ENCODE peak calls at places on chromosomes 3 and 15, in four cellular contexts. L, S, Y and F are unnamed samples.

GRCh38 chr15:44193651-44194396 is 1.2 kb downstream of the FRMD5 start:
- DNase-seq in Y (no peak), S (peak), L (no peak), F (peak)

GRCh38 chr3:107068980-107069379 is 308.3 kb upstream of the CCDC54 start:
- DNase-seq in L (peak), Y (peak), S (peak), F (peak)

GRCh38 chr15:101105059-101105851 is 146.6 kb downstream of the CHSY1 start:
- DNase-seq in Y (no peak), L (no peak), S (peak), F (no peak)

GRCh38 chr3:56131976-56132590 is 336.2 kb downstream of the ERC2 start:
- DNase-seq in L (peak), Y (peak), S (peak), F (peak)

GRCh38 chr3:188439080-188439479 is 285.1 kb downstream of the LPP start:
- DNase-seq in Y (no peak), L (no peak), S (no peak), F (no peak)

GRCh38 chr15:42836251-42836650 is 84.3 kb downstream of the TTBK2 start:
- DNase-seq in S (peak), Y (no peak), L (no peak), F (no peak)

GRCh38 chr3:168024537-168024941 is 71.2 kb downstream of the GOLIM4 start:
- DNase-seq in L (peak), Y (peak), S (peak), F (peak)

GRCh38 chr3:48661501-48662139 is 1.1 kb downstream of the CELSR3 start:
- DNase-seq in Y (no peak), S (peak), L (no peak), F (no peak)

GRCh38 chr3:168865022-168865551 is 769.4 kb upstream of the GOLIM4 start:
- DNase-seq in L (no peak), Y (no peak), S (peak), F (no peak)

GRCh38 chr15:91435108-91435507 is 335.1 kb downstream of the SV2B start:
- DNase-seq in S (no peak), L (no peak), Y (no peak), F (no peak)

GRCh38 chr15:36965561-36966342 is 134.6 kb downstream of the MEIS2 start:
- DNase-seq in Y (no peak), L (no peak), S (peak), F (no peak)

GRCh38 chr3:173911446-173911845 is 513.9 kb downstream of the NLGN1 start:
- DNase-seq in Y (no peak), S (no peak), L (no peak), F (no peak)

GRCh38 chr3:58346368-58346767 is 13.7 kb downstream of the PXK start:
- DNase-seq in L (no peak), Y (no peak), S (no peak), F (no peak)

GRCh38 chr3:169658311-169658931 is 5.1 kb downstream of the MECOM start:
- DNase-seq in Y (no peak), S (no peak), L (no peak), F (no peak)

GRCh38 chr3:14311722-14312121 is 90.7 kb upstream of the SLC6A6 start:
- DNase-seq in Y (no peak), L (no peak), S (no peak), F (no peak)

GRCh38 chr3:33658971-33659848 is 58.8 kb downstream of the CLASP2 start:
- DNase-seq in Y (no peak), S (peak), L (no peak), F (peak)

GRCh38 chr3:18868911-18869689 is 279.2 kb upstream of the KCNH8 start:
- DNase-seq in L (no peak), S (no peak), Y (no peak), F (no peak)

GRCh38 chr3:5136619-5137429 is 14.7 kb downstream of the ARL8B start:
- DNase-seq in Y (no peak), L (no peak), S (peak), F (no peak)

GRCh38 chr3:15952543-15953175 is 154.9 kb upstream of the ANKRD28 start:
- DNase-seq in L (no peak), S (peak), Y (no peak), F (no peak)

GRCh38 chr15:58494581-58494980 is 62.8 kb downstream of the LIPC start:
- DNase-seq in Y (no peak), L (no peak), S (no peak), F (no peak)

GRCh38 chr3:187211532-187212274 is 14.4 kb downstream of the RTP1 start:
- DNase-seq in L (no peak), Y (no peak), S (peak), F (no peak)

GRCh38 chr15:89857673-89858072 is 36.1 kb downstream of the AP3S2 start:
- DNase-seq in L (no peak), Y (no peak), S (no peak), F (no peak)

GRCh38 chr3:58490860-58491501 is 915 bp upstream of the KCTD6 start:
- DNase-seq in Y (no peak), L (no peak), S (no peak), F (no peak)

GRCh38 chr3:32180151-32180850 is 58.2 kb upstream of the CMTM8 start:
- DNase-seq in S (no peak), Y (no peak), L (no peak), F (no peak)

GRCh38 chr15:88727439-88727838 is 75.8 kb upstream of the ACAN start:
- DNase-seq in Y (no peak), S (no peak), L (no peak), F (no peak)

GRCh38 chr3:50473768-50474167 is 29.7 kb downstream of the CACNA2D2 start:
- DNase-seq in S (no peak), L (no peak), Y (no peak), F (no peak)

GRCh38 chr15:35580606-35581005 is 34.6 kb upstream of the DPH6 start:
- DNase-seq in S (no peak), L (no peak), Y (no peak), F (no peak)

GRCh38 chr3:61493339-61493738 is 68.0 kb upstream of the PTPRG start:
- DNase-seq in S (peak), Y (no peak), L (no peak), F (no peak)

GRCh38 chr3:19946291-19946831 is 536 bp upstream of the RAB5A start:
- DNase-seq in Y (no peak), S (peak), L (no peak), F (no peak)

GRCh38 chr3:10508235-10508618 is 2.8 kb upstream of the ATP2B2 start:
- DNase-seq in S (no peak), L (no peak), Y (no peak), F (no peak)
- H3K4me3 ChIP-seq in S (no peak), L (no peak), Y (no peak), F (no peak)

DNA sequence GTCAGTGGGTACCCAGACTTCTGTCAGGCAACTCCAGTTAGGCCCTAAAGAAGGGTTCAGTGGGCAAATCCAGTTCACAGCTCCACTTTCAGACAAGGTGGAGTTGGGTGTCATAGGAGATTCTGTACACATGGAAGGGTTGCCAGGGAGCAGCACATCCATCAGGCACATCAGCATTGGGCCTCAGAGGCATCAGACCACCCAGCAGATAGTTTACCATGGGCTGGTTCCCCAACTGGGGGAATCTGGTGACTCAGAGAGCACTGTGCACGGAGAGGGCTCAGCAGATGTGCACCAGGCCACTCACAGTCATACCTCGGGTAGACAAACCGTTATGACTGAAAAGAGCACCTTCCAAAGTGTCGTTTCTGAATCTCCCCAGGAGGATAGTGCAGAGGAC is 27.2 kb downstream of the SYNM start:
- DNase-seq in S (no peak), Y (no peak), L (no peak), F (no peak)
- H3K4me3 ChIP-seq in S (no peak), Y (no peak), L (no peak), F (no peak)

GRCh38 chr3:47579875-47580274 is 1.2 kb upstream of the CSPG5 start:
- DNase-seq in Y (no peak), L (no peak), S (no peak), F (no peak)
- H3K4me3 ChIP-seq in Y (no peak), L (no peak), S (no peak), F (no peak)

DNA sequence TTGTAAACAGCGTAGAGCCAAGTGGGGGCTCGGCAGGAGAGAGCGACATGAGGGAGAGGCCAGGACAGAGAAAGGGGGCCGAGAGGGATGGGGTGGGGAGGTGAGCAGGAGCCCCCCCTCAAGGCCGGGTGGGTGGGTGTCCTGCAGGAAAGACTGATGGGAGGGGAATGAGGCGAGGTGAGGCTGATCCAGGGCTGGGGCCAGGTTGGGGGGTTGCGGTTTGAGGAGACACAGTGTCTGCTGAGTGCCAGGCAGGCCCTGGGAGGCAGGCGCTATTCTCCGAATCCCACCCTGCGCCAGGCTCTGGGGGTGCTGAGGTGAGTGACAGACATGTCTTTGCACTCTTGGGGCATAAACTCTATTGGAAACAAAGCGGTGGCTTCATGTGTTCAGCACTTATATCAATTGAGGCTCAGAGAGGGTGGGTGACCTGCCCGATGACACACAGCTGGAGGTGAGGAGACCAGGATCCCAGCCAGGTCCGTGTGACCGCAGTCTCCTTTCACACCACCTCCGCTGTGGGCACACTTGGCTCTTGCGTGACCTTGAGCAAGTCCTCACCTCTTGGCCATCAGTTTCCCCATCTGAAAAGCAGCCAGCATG is 19.7 kb upstream of the CSPG4 start:
- DNase-seq in L (no peak), Y (no peak), S (no peak), F (no peak)
- H3K4me3 ChIP-seq in L (no peak), Y (no peak), S (no peak), F (no peak)

DNA sequence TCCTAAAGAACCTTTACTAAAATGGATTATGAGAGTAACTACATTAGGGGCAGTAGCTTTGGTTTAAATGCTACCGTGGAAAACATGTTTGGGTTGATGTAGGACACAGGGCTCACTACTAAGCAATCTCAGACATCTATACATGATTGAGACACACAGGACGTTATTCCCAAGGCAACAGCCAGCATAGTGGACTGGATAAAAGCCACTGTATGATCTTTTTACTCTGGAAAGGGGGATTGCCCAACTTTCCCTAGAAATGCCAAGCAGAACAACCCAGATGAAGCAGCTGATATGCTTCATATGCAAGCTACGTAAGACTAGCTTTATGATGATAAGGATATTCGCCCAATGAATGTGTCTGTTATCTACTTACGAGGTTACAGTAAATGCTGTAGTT is 144.6 kb downstream of the MYO9A start:
- DNase-seq in L (no peak), S (no peak), Y (no peak), F (no peak)
- H3K4me3 ChIP-seq in L (no peak), S (no peak), Y (no peak), F (no peak)

DNA sequence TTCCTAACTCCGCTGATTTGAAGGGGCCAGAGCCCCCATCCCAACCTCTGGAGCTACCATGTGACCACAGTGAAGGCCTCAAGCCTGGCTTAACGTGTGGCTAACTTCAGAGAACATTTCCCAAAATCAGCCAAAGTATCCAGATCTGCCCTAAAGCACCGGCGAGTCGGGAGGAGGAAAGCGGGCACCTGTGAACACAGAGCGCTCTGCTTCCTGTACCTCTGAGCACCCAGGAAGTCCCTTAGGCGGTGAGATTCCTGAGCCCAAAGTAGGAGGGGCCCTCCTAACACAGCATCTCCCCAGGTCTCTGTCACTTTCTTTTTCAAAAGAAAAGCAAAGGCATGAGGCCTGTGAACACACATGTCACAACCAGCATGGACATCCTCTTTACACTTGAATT is 904 bp upstream of the EIF4E3 start:
- DNase-seq in L (no peak), Y (no peak), S (no peak), F (no peak)
- H3K4me3 ChIP-seq in L (no peak), Y (no peak), S (no peak), F (no peak)